ENCODE peak calls at places on chromosomes 1 and 21, in ten cellular contexts. One of them, this sample, is unnamed.

GRCh38 chr1:86992790-86993189 is 78.4 kb downstream of the HS2ST1 start:
- DNase-seq in T-helper 9 cell: no peak
- DNase-seq in NCI-H1436 treated with DMSO at 0.1 percent for 48 hours: no peak
- DNase-seq in fibroblast of the conjunctiva: no peak
- DNase-seq in right lobe of liver: no peak
- DNase-seq in stimulated activated CD4-positive, alpha-beta T cell treated with anti-CD3 and anti-CD28 coated beads, TNF-alpha, amount 100 ng/mL, for 4 hours: no peak
- DNase-seq in NCI-H1417 treated with DMSO at 0.1 percent for 48 hours: no peak
- DNase-seq in NCI-H2171 treated with DMSO at 0.1 percent for 48 hours: no peak
- DNase-seq in colonic mucosa: no peak
- DNase-seq in BJ: no peak
- DNase-seq in this sample: no peak

GRCh38 chr21:44854391-44854663 is 19.2 kb downstream of the PTTG1IP start:
- DNase-seq in T-helper 9 cell: no peak
- DNase-seq in NCI-H1436 treated with DMSO at 0.1 percent for 48 hours: no peak
- DNase-seq in fibroblast of the conjunctiva: no peak
- DNase-seq in right lobe of liver: peak
- DNase-seq in stimulated activated CD4-positive, alpha-beta T cell treated with anti-CD3 and anti-CD28 coated beads, TNF-alpha, amount 100 ng/mL, for 4 hours: no peak
- DNase-seq in NCI-H1417 treated with DMSO at 0.1 percent for 48 hours: no peak
- DNase-seq in NCI-H2171 treated with DMSO at 0.1 percent for 48 hours: no peak
- DNase-seq in colonic mucosa: no peak
- DNase-seq in BJ: no peak
- DNase-seq in this sample: no peak

GRCh38 chr1:235401251-235401650 is 34.0 kb downstream of the TBCE start:
- DNase-seq in T-helper 9 cell: no peak
- DNase-seq in NCI-H1436 treated with DMSO at 0.1 percent for 48 hours: no peak
- DNase-seq in fibroblast of the conjunctiva: no peak
- DNase-seq in right lobe of liver: no peak
- DNase-seq in stimulated activated CD4-positive, alpha-beta T cell treated with anti-CD3 and anti-CD28 coated beads, TNF-alpha, amount 100 ng/mL, for 4 hours: no peak
- DNase-seq in NCI-H1417 treated with DMSO at 0.1 percent for 48 hours: no peak
- DNase-seq in NCI-H2171 treated with DMSO at 0.1 percent for 48 hours: no peak
- DNase-seq in colonic mucosa: no peak
- DNase-seq in BJ: no peak
- DNase-seq in this sample: no peak

GRCh38 chr21:43339668-43340067 is 87.3 kb downstream of the SIK1 start:
- DNase-seq in T-helper 9 cell: no peak
- DNase-seq in NCI-H1436 treated with DMSO at 0.1 percent for 48 hours: no peak
- DNase-seq in fibroblast of the conjunctiva: no peak
- DNase-seq in right lobe of liver: peak
- DNase-seq in stimulated activated CD4-positive, alpha-beta T cell treated with anti-CD3 and anti-CD28 coated beads, TNF-alpha, amount 100 ng/mL, for 4 hours: no peak
- DNase-seq in NCI-H1417 treated with DMSO at 0.1 percent for 48 hours: no peak
- DNase-seq in NCI-H2171 treated with DMSO at 0.1 percent for 48 hours: no peak
- DNase-seq in colonic mucosa: no peak
- DNase-seq in BJ: no peak
- DNase-seq in this sample: no peak

GRCh38 chr1:9904571-9904970 is 5.5 kb downstream of the CTNNBIP1 start:
- DNase-seq in T-helper 9 cell: no peak
- DNase-seq in NCI-H1436 treated with DMSO at 0.1 percent for 48 hours: no peak
- DNase-seq in fibroblast of the conjunctiva: no peak
- DNase-seq in right lobe of liver: no peak
- DNase-seq in stimulated activated CD4-positive, alpha-beta T cell treated with anti-CD3 and anti-CD28 coated beads, TNF-alpha, amount 100 ng/mL, for 4 hours: no peak
- DNase-seq in NCI-H1417 treated with DMSO at 0.1 percent for 48 hours: no peak
- DNase-seq in NCI-H2171 treated with DMSO at 0.1 percent for 48 hours: no peak
- DNase-seq in colonic mucosa: no peak
- DNase-seq in BJ: no peak
- DNase-seq in this sample: no peak

GRCh38 chr1:185670187-185670627 is 64.0 kb upstream of the HMCN1 start:
- DNase-seq in T-helper 9 cell: peak
- DNase-seq in NCI-H1436 treated with DMSO at 0.1 percent for 48 hours: no peak
- DNase-seq in fibroblast of the conjunctiva: peak
- DNase-seq in right lobe of liver: no peak
- DNase-seq in stimulated activated CD4-positive, alpha-beta T cell treated with anti-CD3 and anti-CD28 coated beads, TNF-alpha, amount 100 ng/mL, for 4 hours: peak
- DNase-seq in NCI-H1417 treated with DMSO at 0.1 percent for 48 hours: no peak
- DNase-seq in NCI-H2171 treated with DMSO at 0.1 percent for 48 hours: peak
- DNase-seq in colonic mucosa: no peak
- DNase-seq in BJ: no peak
- DNase-seq in this sample: peak

GRCh38 chr1:227635596-227635995 is 72.2 kb downstream of the ZNF678 start:
- DNase-seq in T-helper 9 cell: no peak
- DNase-seq in NCI-H1436 treated with DMSO at 0.1 percent for 48 hours: no peak
- DNase-seq in fibroblast of the conjunctiva: no peak
- DNase-seq in right lobe of liver: no peak
- DNase-seq in stimulated activated CD4-positive, alpha-beta T cell treated with anti-CD3 and anti-CD28 coated beads, TNF-alpha, amount 100 ng/mL, for 4 hours: no peak
- DNase-seq in NCI-H1417 treated with DMSO at 0.1 percent for 48 hours: no peak
- DNase-seq in NCI-H2171 treated with DMSO at 0.1 percent for 48 hours: no peak
- DNase-seq in colonic mucosa: no peak
- DNase-seq in BJ: no peak
- DNase-seq in this sample: no peak

GRCh38 chr1:53517821-53518352 is 58.7 kb downstream of the DMRTB1 start:
- DNase-seq in T-helper 9 cell: no peak
- DNase-seq in NCI-H1436 treated with DMSO at 0.1 percent for 48 hours: no peak
- DNase-seq in fibroblast of the conjunctiva: no peak
- DNase-seq in right lobe of liver: no peak
- DNase-seq in stimulated activated CD4-positive, alpha-beta T cell treated with anti-CD3 and anti-CD28 coated beads, TNF-alpha, amount 100 ng/mL, for 4 hours: no peak
- DNase-seq in NCI-H1417 treated with DMSO at 0.1 percent for 48 hours: no peak
- DNase-seq in NCI-H2171 treated with DMSO at 0.1 percent for 48 hours: peak
- DNase-seq in colonic mucosa: no peak
- DNase-seq in BJ: no peak
- DNase-seq in this sample: no peak